ENCODE peak calls at places on chromosomes 7 and 10, in nine cellular contexts. One of them, this sample, is unnamed.

GRCh38 chr10:14560274-14560673 is 214.4 kb downstream of the FAM107B start:
- DNase-seq in lung: no peak
- DNase-seq in SK-MEL-5: peak
- DNase-seq in PC-3: peak
- DNase-seq in OCI-LY7: peak
- DNase-seq in choroid plexus epithelial cell: peak
- DNase-seq in retina: no peak
- DNase-seq in Caki2: peak
- DNase-seq in ecto neural progenitor cell: peak
- DNase-seq in this sample: no peak

GRCh38 chr7:53811555-53812079 is 730.6 kb upstream of the VSTM2A start:
- DNase-seq in Caki2: no peak
- DNase-seq in lung: no peak
- DNase-seq in PC-3: peak
- DNase-seq in choroid plexus epithelial cell: peak
- DNase-seq in ecto neural progenitor cell: no peak
- DNase-seq in SK-MEL-5: peak
- DNase-seq in OCI-LY7: no peak
- DNase-seq in retina: no peak
- DNase-seq in this sample: no peak

GRCh38 chr7:158273138-158273651 is 314.4 kb downstream of the PTPRN2 start:
- DNase-seq in choroid plexus epithelial cell: no peak
- DNase-seq in retina: no peak
- DNase-seq in PC-3: no peak
- DNase-seq in ecto neural progenitor cell: no peak
- DNase-seq in OCI-LY7: no peak
- DNase-seq in SK-MEL-5: no peak
- DNase-seq in lung: no peak
- DNase-seq in Caki2: no peak
- DNase-seq in this sample: no peak

GRCh38 chr10:69303632-69304035 is 25.3 kb downstream of the HK1 start:
- DNase-seq in SK-MEL-5: no peak
- DNase-seq in choroid plexus epithelial cell: peak
- DNase-seq in lung: no peak
- DNase-seq in OCI-LY7: no peak
- DNase-seq in ecto neural progenitor cell: no peak
- DNase-seq in retina: no peak
- DNase-seq in PC-3: peak
- DNase-seq in Caki2: no peak
- DNase-seq in this sample: no peak

GRCh38 chr7:143362126-143362961 is at the start of gene FAM131B:
- DNase-seq in lung: no peak
- DNase-seq in OCI-LY7: no peak
- DNase-seq in Caki2: no peak
- DNase-seq in ecto neural progenitor cell: peak
- DNase-seq in retina: peak
- DNase-seq in choroid plexus epithelial cell: no peak
- DNase-seq in SK-MEL-5: no peak
- DNase-seq in PC-3: no peak
- DNase-seq in this sample: no peak

GRCh38 chr7:82740246-82740848 is 296.8 kb upstream of the CACNA2D1 start:
- DNase-seq in Caki2: no peak
- DNase-seq in PC-3: peak
- DNase-seq in OCI-LY7: peak
- DNase-seq in retina: no peak
- DNase-seq in lung: no peak
- DNase-seq in ecto neural progenitor cell: peak
- DNase-seq in choroid plexus epithelial cell: peak
- DNase-seq in SK-MEL-5: peak
- DNase-seq in this sample: peak

GRCh38 chr10:119502214-119502613 is 40.3 kb downstream of the RGS10 start:
- DNase-seq in ecto neural progenitor cell: no peak
- DNase-seq in Caki2: no peak
- DNase-seq in choroid plexus epithelial cell: no peak
- DNase-seq in PC-3: no peak
- DNase-seq in retina: peak
- DNase-seq in lung: no peak
- DNase-seq in SK-MEL-5: no peak
- DNase-seq in OCI-LY7: peak
- DNase-seq in this sample: no peak

GRCh38 chr7:127317447-127317961 is 64.8 kb upstream of the GRM8 start:
- DNase-seq in choroid plexus epithelial cell: peak
- DNase-seq in retina: no peak
- DNase-seq in Caki2: no peak
- DNase-seq in lung: no peak
- DNase-seq in SK-MEL-5: no peak
- DNase-seq in PC-3: no peak
- DNase-seq in OCI-LY7: no peak
- DNase-seq in ecto neural progenitor cell: no peak
- DNase-seq in this sample: no peak

GRCh38 chr10:69406302-69406811 is 10.4 kb downstream of the TACR2 start:
- DNase-seq in PC-3: peak
- DNase-seq in retina: no peak
- DNase-seq in Caki2: peak
- DNase-seq in lung: no peak
- DNase-seq in SK-MEL-5: no peak
- DNase-seq in OCI-LY7: no peak
- DNase-seq in ecto neural progenitor cell: no peak
- DNase-seq in choroid plexus epithelial cell: peak
- DNase-seq in this sample: no peak

GRCh38 chr7:158279539-158280466 is 307.8 kb downstream of the PTPRN2 start:
- DNase-seq in retina: no peak
- DNase-seq in OCI-LY7: no peak
- DNase-seq in Caki2: no peak
- DNase-seq in SK-MEL-5: no peak
- DNase-seq in PC-3: no peak
- DNase-seq in choroid plexus epithelial cell: no peak
- DNase-seq in ecto neural progenitor cell: no peak
- DNase-seq in lung: no peak
- DNase-seq in this sample: no peak

GRCh38 chr7:155738652-155739537 is 73.4 kb downstream of the SHH start:
- DNase-seq in PC-3: peak
- DNase-seq in Caki2: peak
- DNase-seq in lung: peak
- DNase-seq in OCI-LY7: peak
- DNase-seq in SK-MEL-5: peak
- DNase-seq in ecto neural progenitor cell: peak
- DNase-seq in retina: peak
- DNase-seq in choroid plexus epithelial cell: peak
- DNase-seq in this sample: peak

GRCh38 chr7:70044064-70044463 is 445.8 kb downstream of the AUTS2 start:
- DNase-seq in PC-3: no peak
- DNase-seq in choroid plexus epithelial cell: no peak
- DNase-seq in OCI-LY7: no peak
- DNase-seq in lung: no peak
- DNase-seq in SK-MEL-5: no peak
- DNase-seq in retina: no peak
- DNase-seq in ecto neural progenitor cell: no peak
- DNase-seq in Caki2: no peak
- DNase-seq in this sample: no peak

GRCh38 chr10:60367014-60367413 is 22.7 kb downstream of the ANK3 start:
- DNase-seq in choroid plexus epithelial cell: no peak
- DNase-seq in SK-MEL-5: no peak
- DNase-seq in PC-3: no peak
- DNase-seq in retina: peak
- DNase-seq in ecto neural progenitor cell: no peak
- DNase-seq in Caki2: no peak
- DNase-seq in lung: no peak
- DNase-seq in OCI-LY7: no peak
- DNase-seq in this sample: no peak

GRCh38 chr7:101133621-101134398 is 6.9 kb downstream of the SERPINE1 start:
- DNase-seq in Caki2: no peak
- DNase-seq in PC-3: no peak
- DNase-seq in lung: no peak
- DNase-seq in SK-MEL-5: no peak
- DNase-seq in ecto neural progenitor cell: no peak
- DNase-seq in OCI-LY7: no peak
- DNase-seq in choroid plexus epithelial cell: no peak
- DNase-seq in retina: no peak
- DNase-seq in this sample: no peak

GRCh38 chr7:158505683-158506082 is 81.9 kb downstream of the PTPRN2 start:
- DNase-seq in SK-MEL-5: no peak
- DNase-seq in retina: no peak
- DNase-seq in choroid plexus epithelial cell: no peak
- DNase-seq in OCI-LY7: no peak
- DNase-seq in lung: no peak
- DNase-seq in PC-3: no peak
- DNase-seq in Caki2: no peak
- DNase-seq in ecto neural progenitor cell: no peak
- DNase-seq in this sample: no peak

GRCh38 chr7:5519515-5519928 is 95.9 kb upstream of the TNRC18 start:
- DNase-seq in choroid plexus epithelial cell: no peak
- DNase-seq in PC-3: peak
- DNase-seq in Caki2: no peak
- DNase-seq in OCI-LY7: no peak
- DNase-seq in lung: no peak
- DNase-seq in SK-MEL-5: no peak
- DNase-seq in retina: no peak
- DNase-seq in ecto neural progenitor cell: no peak
- DNase-seq in this sample: no peak

GRCh38 chr10:106189254-106189653 is 975.3 kb downstream of the SORCS1 start:
- DNase-seq in ecto neural progenitor cell: peak
- DNase-seq in lung: no peak
- DNase-seq in PC-3: peak
- DNase-seq in retina: peak
- DNase-seq in choroid plexus epithelial cell: peak
- DNase-seq in OCI-LY7: peak
- DNase-seq in Caki2: peak
- DNase-seq in SK-MEL-5: peak
- DNase-seq in this sample: peak

GRCh38 chr7:31805209-31805818 is 118.3 kb downstream of the PPP1R17 start:
- DNase-seq in Caki2: no peak
- DNase-seq in SK-MEL-5: no peak
- DNase-seq in PC-3: no peak
- DNase-seq in retina: no peak
- DNase-seq in choroid plexus epithelial cell: no peak
- DNase-seq in OCI-LY7: no peak
- DNase-seq in lung: no peak
- DNase-seq in ecto neural progenitor cell: no peak
- DNase-seq in this sample: peak

GRCh38 chr7:73921623-73922528 is 60.9 kb downstream of the TMEM270 start:
- DNase-seq in SK-MEL-5: no peak
- DNase-seq in OCI-LY7: no peak
- DNase-seq in ecto neural progenitor cell: no peak
- DNase-seq in retina: no peak
- DNase-seq in lung: no peak
- DNase-seq in PC-3: no peak
- DNase-seq in Caki2: no peak
- DNase-seq in choroid plexus epithelial cell: no peak
- DNase-seq in this sample: no peak

GRCh38 chr10:43249962-43250624 is 16.8 kb downstream of the RASGEF1A start:
- DNase-seq in OCI-LY7: no peak
- DNase-seq in retina: no peak
- DNase-seq in PC-3: peak
- DNase-seq in SK-MEL-5: no peak
- DNase-seq in Caki2: peak
- DNase-seq in lung: no peak
- DNase-seq in choroid plexus epithelial cell: no peak
- DNase-seq in ecto neural progenitor cell: peak
- DNase-seq in this sample: no peak

GRCh38 chr10:58243269-58243668 is 24.4 kb downstream of the IPMK start:
- DNase-seq in ecto neural progenitor cell: no peak
- DNase-seq in Caki2: no peak
- DNase-seq in choroid plexus epithelial cell: no peak
- DNase-seq in SK-MEL-5: no peak
- DNase-seq in OCI-LY7: no peak
- DNase-seq in PC-3: no peak
- DNase-seq in lung: no peak
- DNase-seq in retina: no peak
- DNase-seq in this sample: no peak

GRCh38 chr10:18713077-18713476 is 53.8 kb downstream of the ARL5B start:
- DNase-seq in ecto neural progenitor cell: no peak
- DNase-seq in PC-3: peak
- DNase-seq in lung: no peak
- DNase-seq in Caki2: peak
- DNase-seq in retina: no peak
- DNase-seq in OCI-LY7: no peak
- DNase-seq in SK-MEL-5: no peak
- DNase-seq in choroid plexus epithelial cell: peak
- DNase-seq in this sample: no peak

GRCh38 chr7:156614434-156615264 is 25.9 kb upstream of the RNF32 start:
- DNase-seq in retina: no peak
- DNase-seq in lung: no peak
- DNase-seq in Caki2: no peak
- DNase-seq in PC-3: no peak
- DNase-seq in ecto neural progenitor cell: no peak
- DNase-seq in choroid plexus epithelial cell: no peak
- DNase-seq in SK-MEL-5: no peak
- DNase-seq in OCI-LY7: no peak
- DNase-seq in this sample: no peak

GRCh38 chr10:30540286-30540685 is 89.3 kb downstream of the LYZL2 start:
- DNase-seq in lung: no peak
- DNase-seq in retina: no peak
- DNase-seq in SK-MEL-5: no peak
- DNase-seq in ecto neural progenitor cell: no peak
- DNase-seq in PC-3: no peak
- DNase-seq in OCI-LY7: no peak
- DNase-seq in Caki2: no peak
- DNase-seq in choroid plexus epithelial cell: no peak
- DNase-seq in this sample: no peak

GRCh38 chr10:21055339-21056135 is 158.4 kb upstream of the NEBL start:
- DNase-seq in PC-3: no peak
- DNase-seq in ecto neural progenitor cell: no peak
- DNase-seq in SK-MEL-5: no peak
- DNase-seq in lung: no peak
- DNase-seq in retina: peak
- DNase-seq in choroid plexus epithelial cell: no peak
- DNase-seq in OCI-LY7: no peak
- DNase-seq in Caki2: no peak
- DNase-seq in this sample: no peak

GRCh38 chr7:134443396-134444070 is 15.4 kb downstream of the AKR1B1 start:
- DNase-seq in ecto neural progenitor cell: no peak
- DNase-seq in retina: no peak
- DNase-seq in PC-3: no peak
- DNase-seq in choroid plexus epithelial cell: peak
- DNase-seq in lung: no peak
- DNase-seq in Caki2: no peak
- DNase-seq in SK-MEL-5: no peak
- DNase-seq in OCI-LY7: no peak
- DNase-seq in this sample: no peak

GRCh38 chr7:37916673-37917660 is at the start of gene SFRP4:
- DNase-seq in OCI-LY7: peak
- DNase-seq in PC-3: peak
- DNase-seq in lung: peak
- DNase-seq in SK-MEL-5: peak
- DNase-seq in retina: peak
- DNase-seq in choroid plexus epithelial cell: peak
- DNase-seq in Caki2: peak
- DNase-seq in ecto neural progenitor cell: peak
- DNase-seq in this sample: peak

GRCh38 chr7:131753620-131754222 is 197.3 kb upstream of the PODXL start:
- DNase-seq in ecto neural progenitor cell: peak
- DNase-seq in retina: peak
- DNase-seq in choroid plexus epithelial cell: peak
- DNase-seq in SK-MEL-5: peak
- DNase-seq in PC-3: peak
- DNase-seq in OCI-LY7: peak
- DNase-seq in Caki2: no peak
- DNase-seq in lung: no peak
- DNase-seq in this sample: no peak

GRCh38 chr7:111240371-111240770 is 149.4 kb downstream of the LRRN3 start:
- DNase-seq in retina: no peak
- DNase-seq in OCI-LY7: no peak
- DNase-seq in SK-MEL-5: no peak
- DNase-seq in PC-3: no peak
- DNase-seq in lung: no peak
- DNase-seq in ecto neural progenitor cell: no peak
- DNase-seq in choroid plexus epithelial cell: no peak
- DNase-seq in Caki2: no peak
- DNase-seq in this sample: no peak

GRCh38 chr7:76507723-76508406 is 2.5 kb upstream of the UPK3B start:
- DNase-seq in choroid plexus epithelial cell: peak
- DNase-seq in retina: no peak
- DNase-seq in ecto neural progenitor cell: peak
- DNase-seq in lung: peak
- DNase-seq in SK-MEL-5: no peak
- DNase-seq in PC-3: no peak
- DNase-seq in OCI-LY7: no peak
- DNase-seq in Caki2: no peak
- DNase-seq in this sample: no peak

GRCh38 chr7:91915401-91916067 is 25.1 kb upstream of the AKAP9 start:
- DNase-seq in retina: no peak
- DNase-seq in PC-3: no peak
- DNase-seq in OCI-LY7: no peak
- DNase-seq in lung: no peak
- DNase-seq in Caki2: no peak
- DNase-seq in choroid plexus epithelial cell: peak
- DNase-seq in ecto neural progenitor cell: no peak
- DNase-seq in SK-MEL-5: no peak
- DNase-seq in this sample: no peak